ENCODE peak calls at places on chromosomes 7 and 10, in nine cellular contexts. I is GM13977; P is HFFc6; F is cardiac muscle cell; U is AG09309; C is mesothelial cell of epicardium; T is CD8-positive, alpha-beta T cell; W is pons; Q is fibroblast of lung. Z is an unnamed sample.

GRCh38 chr10:69445094-69445493 is 6.2 kb upstream of the TSPAN15 start:
- DNase-seq in U (no peak), Q (no peak), P (no peak), I (no peak), F (no peak), W (no peak), C (no peak), T (no peak), Z (no peak)

GRCh38 chr10:99945286-99945685 is 64.5 kb downstream of the DNMBP start:
- DNase-seq in U (peak), T (no peak), W (no peak), I (no peak), Q (peak), F (peak), C (no peak), P (peak), Z (no peak)

GRCh38 chr7:155551785-155552611 is 5.6 kb upstream of the CNPY1 start:
- DNase-seq in T (no peak), P (no peak), Q (no peak), F (no peak), C (no peak), U (no peak), W (no peak), I (no peak), Z (no peak)

GRCh38 chr10:123911866-123912265 is 20.3 kb upstream of the CPXM2 start:
- DNase-seq in C (peak), F (no peak), W (no peak), I (no peak), Q (no peak), P (no peak), U (no peak), T (no peak), Z (no peak)

GRCh38 chr10:31583358-31583757 is 264.3 kb downstream of the ZEB1 start:
- DNase-seq in I (no peak), Q (peak), W (no peak), F (no peak), T (no peak), P (no peak), U (no peak), C (no peak), Z (no peak)

GRCh38 chr7:92729172-92729571 is 107.2 kb downstream of the CDK6 start:
- DNase-seq in F (no peak), W (no peak), P (no peak), U (no peak), C (no peak), I (no peak), Q (peak), T (no peak), Z (no peak)

GRCh38 chr10:126242352-126243260 is 145.7 kb downstream of the ADAM12 start:
- DNase-seq in W (peak), Q (peak), P (peak), C (no peak), U (peak), I (no peak), T (no peak), F (no peak), Z (no peak)

GRCh38 chr7:108016841-108017775 is 14.1 kb upstream of the LAMB1 start:
- DNase-seq in C (no peak), Q (peak), I (no peak), P (peak), F (peak), U (no peak), T (no peak), W (no peak), Z (no peak)

GRCh38 chr10:28721318-28721717 is 44.0 kb downstream of the BAMBI start:
- DNase-seq in W (no peak), U (no peak), Q (no peak), F (no peak), T (no peak), C (no peak), I (no peak), P (no peak), Z (no peak)

GRCh38 chr7:46054290-46054689 is 133.2 kb upstream of the IGFBP3 start:
- DNase-seq in C (no peak), W (no peak), F (peak), Q (no peak), I (no peak), U (no peak), T (no peak), P (no peak), Z (no peak)

GRCh38 chr7:33050425-33051318 is 11.9 kb downstream of the NT5C3A start:
- DNase-seq in I (peak), T (peak), U (peak), C (no peak), F (peak), W (peak), P (peak), Q (peak), Z (peak)

GRCh38 chr7:43872401-43873165 is 3.3 kb upstream of the MRPS24 start:
- DNase-seq in C (no peak), W (no peak), T (no peak), U (peak), F (peak), P (peak), Q (peak), I (peak), Z (no peak)

GRCh38 chr7:152872061-152872744 is 112.7 kb downstream of the ACTR3B start:
- DNase-seq in Q (no peak), W (no peak), P (no peak), U (no peak), C (no peak), I (no peak), F (no peak), T (no peak), Z (no peak)

GRCh38 chr10:126777726-126778125 is 107.2 kb upstream of the C10orf90 start:
- DNase-seq in P (no peak), U (no peak), F (no peak), T (no peak), Q (no peak), W (no peak), C (no peak), I (no peak), Z (no peak)

GRCh38 chr10:5449823-5450222 is 37.5 kb downstream of the NET1 start:
- DNase-seq in P (peak), F (no peak), W (no peak), T (no peak), I (no peak), U (no peak), C (no peak), Q (peak), Z (no peak)

GRCh38 chr10:98403812-98404504 is 11.0 kb downstream of the PYROXD2 start:
- DNase-seq in T (no peak), U (no peak), Q (peak), I (no peak), P (peak), C (no peak), F (no peak), W (no peak), Z (no peak)